ENCODE peak calls at places on chromosomes 2 and 18, in eight cellular contexts. D is T-helper 17 cell; G is EH; B is nephron progenitor cell; K is NCI-H1417; N is CD8-positive, alpha-beta T cell; L is effector memory CD4-positive, alpha-beta T cell; F is SIG-M5. M is an unnamed sample.

GRCh38 chr2:73175663-73176204 is 26.6 kb upstream of the NOTO start:
- DNase-seq in L (peak), G (peak), B (peak), D (peak), N (peak), F (no peak), K (no peak), M (peak)

GRCh38 chr2:200159829-200160781 is 146.4 kb upstream of the SPATS2L start:
- DNase-seq in K (no peak), F (no peak), D (no peak), G (peak), B (no peak), N (no peak), L (no peak), M (no peak)

GRCh38 chr2:19745318-19746136 is 156.3 kb downstream of the TTC32 start:
- DNase-seq in K (no peak), F (no peak), D (no peak), G (no peak), N (no peak), L (no peak), B (no peak), M (peak)

GRCh38 chr2:220779918-220780317 is 792.2 kb downstream of the EPHA4 start:
- DNase-seq in N (no peak), D (no peak), K (no peak), L (no peak), F (no peak), B (no peak), G (peak), M (no peak)

GRCh38 chr18:77131100-77131651 is 1.4 kb downstream of the MBP start:
- DNase-seq in F (no peak), G (no peak), N (peak), K (no peak), L (no peak), D (peak), B (no peak), M (peak)

GRCh38 chr2:117972466-117973123 is 41.3 kb downstream of the CCDC93 start:
- DNase-seq in N (no peak), D (no peak), K (no peak), G (peak), L (no peak), F (no peak), B (no peak), M (no peak)

GRCh38 chr2:152396051-152396511 is 61.1 kb downstream of the FMNL2 start:
- DNase-seq in K (no peak), D (no peak), B (no peak), L (no peak), G (peak), N (no peak), F (no peak), M (no peak)

GRCh38 chr18:3037423-3037915 is 24.5 kb upstream of the LPIN2 start:
- DNase-seq in B (no peak), D (no peak), F (no peak), N (no peak), L (no peak), G (peak), K (no peak), M (no peak)

GRCh38 chr2:235561450-235561849 is 67.6 kb downstream of the AGAP1 start:
- DNase-seq in D (no peak), L (no peak), K (no peak), B (no peak), F (no peak), G (no peak), N (no peak), M (no peak)

GRCh38 chr2:4588606-4589005 is 885.2 kb downstream of the DCDC2C start:
- DNase-seq in F (no peak), K (no peak), N (no peak), B (no peak), D (no peak), G (no peak), L (no peak), M (no peak)

GRCh38 chr2:127721311-127721977 is 20.1 kb downstream of the SFT2D3 start:
- DNase-seq in F (no peak), L (no peak), G (peak), B (no peak), K (no peak), D (no peak), N (no peak), M (no peak)

GRCh38 chr2:99754215-99754614 is 264.4 kb upstream of the REV1 start:
- DNase-seq in G (peak), K (no peak), B (no peak), D (no peak), L (no peak), N (no peak), F (no peak), M (no peak)

GRCh38 chr2:133977385-133977784 is 276.5 kb upstream of the MGAT5 start:
- DNase-seq in B (no peak), F (no peak), D (no peak), K (no peak), G (no peak), L (no peak), N (no peak), M (no peak)

GRCh38 chr2:47737191-47737975 is 45.6 kb upstream of the MSH6 start:
- DNase-seq in B (no peak), D (no peak), N (no peak), F (no peak), G (no peak), L (no peak), K (no peak), M (no peak)

GRCh38 chr2:47650001-47650535 is 132.9 kb upstream of the MSH6 start:
- DNase-seq in D (no peak), K (no peak), L (no peak), F (no peak), G (no peak), B (no peak), N (no peak), M (no peak)

GRCh38 chr2:70988151-70988550 is 6.5 kb downstream of the TEX261 start:
- DNase-seq in G (no peak), N (no peak), B (no peak), K (no peak), F (no peak), L (no peak), D (no peak), M (no peak)

M was measured in ascending aorta.